ENCODE peak calls at places on chromosomes 2 and 18, in five cellular contexts. Q, S, E, G and L are unnamed samples. For H3K9me3, the result is how much of the 10 kb centered on the place peaks cover.

GRCh38 chr18:75205760-75206109 is 3.2 kb downstream of the PTGR3 start:
- DNase-seq in E (no peak), S (no peak), G (no peak), Q (no peak), L (no peak)

GRCh38 chr2:42171396-42171971 is 2.3 kb downstream of the EML4 start:
- DNase-seq in G (peak), Q (no peak), S (no peak), E (no peak), L (no peak)

GRCh38 chr18:73214970-73215369 is 347.2 kb upstream of the NETO1 start:
- DNase-seq in G (no peak), Q (no peak), E (no peak), S (no peak), L (no peak)

GRCh38 chr18:25279556-25279955 is 72.4 kb downstream of the ZNF521 start:
- DNase-seq in G (peak), Q (peak), E (no peak), S (no peak), L (no peak)

GRCh38 chr2:37414470-37414949 is 70.1 kb downstream of the QPCT start:
- DNase-seq in G (peak), Q (peak), E (no peak), S (no peak), L (no peak)

GRCh38 chr2:121191191-121192170 is 93.5 kb downstream of the TFCP2L1 start:
- DNase-seq in Q (no peak), S (no peak), E (no peak), G (no peak), L (no peak)

GRCh38 chr2:95333056-95333455 is 35.9 kb downstream of the KCNIP3 start:
- DNase-seq in Q (no peak), S (no peak), E (no peak), G (no peak), L (no peak)

GRCh38 chr2:75548036-75548573 is 12.6 kb downstream of the EVA1A start:
- DNase-seq in Q (no peak), E (no peak), S (peak), G (peak), L (no peak)

GRCh38 chr2:102387763-102388546 is 32.4 kb downstream of the IL18R1 start:
- DNase-seq in S (no peak), G (no peak), E (no peak), Q (no peak), L (no peak)

GRCh38 chr2:63127594-63127993 is 77.0 kb downstream of the OTX1 start:
- DNase-seq in G (no peak), S (no peak), E (no peak), Q (no peak), L (no peak)

DNA sequence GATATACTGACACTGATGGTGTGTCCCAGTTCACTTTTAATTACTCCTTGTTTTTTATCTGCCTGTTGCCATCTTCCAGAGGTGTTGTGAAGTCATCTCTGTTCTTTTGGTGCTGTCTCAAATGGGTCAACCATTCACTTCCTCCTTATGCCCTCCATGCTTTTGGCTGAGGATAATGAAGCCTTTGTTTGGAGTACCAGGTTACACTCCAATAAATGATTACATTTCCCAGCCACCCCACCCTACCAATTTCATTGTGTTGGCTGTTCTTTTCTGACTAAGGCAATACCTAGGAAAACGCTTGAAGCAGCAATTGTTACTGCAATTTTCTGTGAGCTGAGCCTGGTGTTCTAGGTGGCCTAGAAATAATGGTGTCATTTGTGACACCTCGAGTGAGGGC is 29.8 kb upstream of the ACTG2 start:
- DNase-seq in S (no peak), Q (no peak), G (no peak), E (no peak), L (no peak)
- H3K27ac ChIP-seq in S (no peak), Q (no peak), G (no peak), E (no peak), L (no peak)

DNA sequence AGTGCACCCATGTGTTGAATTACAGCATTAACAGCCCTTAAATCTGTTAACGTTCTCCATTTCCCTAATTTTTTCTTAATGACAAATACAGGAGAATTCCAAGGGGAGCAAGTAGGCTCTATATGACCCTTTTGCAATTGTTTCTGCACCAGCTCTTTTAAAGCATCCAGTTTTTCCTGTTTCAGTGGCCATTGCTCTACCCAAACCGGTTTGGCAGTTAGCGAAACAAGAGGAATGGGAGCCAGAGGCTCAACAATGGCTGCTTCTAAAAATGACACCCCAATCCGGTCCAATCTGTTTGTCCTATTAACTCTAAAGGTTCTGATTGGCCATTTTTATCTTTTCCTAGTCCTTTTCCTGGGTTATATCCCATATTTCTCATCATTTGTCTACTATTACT is 15.1 kb upstream of the SUCLG1 start:
- DNase-seq in Q (no peak), G (no peak), E (no peak), S (peak), L (no peak)
- H3K9me3 ChIP-seq in Q (under half), G (under half), E (under half), S (under half), L (under half)

GRCh38 chr2:127640082-127641072 is 5.6 kb upstream of the GPR17 start:
- DNase-seq in Q (no peak), E (no peak), G (no peak), S (no peak), L (no peak)
- TF ChIP-seq CTCF in Q (no peak), E (no peak), G (no peak), S (no peak), L (peak)

DNA sequence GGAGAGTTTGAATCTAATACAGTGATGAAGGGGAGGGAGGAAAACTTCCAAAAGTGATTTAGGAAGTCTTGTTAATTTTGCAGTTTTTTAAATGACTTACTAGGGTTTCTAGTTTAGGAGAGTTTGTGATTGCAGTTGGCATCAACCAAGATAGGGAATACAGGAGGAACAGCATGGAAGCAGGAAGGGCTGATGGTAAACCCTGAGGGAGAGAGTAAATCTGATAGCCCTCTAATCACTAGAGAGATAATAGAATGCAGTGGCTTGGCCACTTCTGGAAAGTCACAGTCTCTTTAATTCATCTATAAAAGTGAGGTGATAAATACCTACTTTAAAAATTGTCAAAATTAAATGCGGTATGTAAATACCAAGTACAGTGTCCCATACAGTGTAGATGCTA is 5.6 kb downstream of the YPEL5 start:
- DNase-seq in G (no peak), Q (no peak), E (no peak), S (no peak), L (no peak)
- H3K27ac ChIP-seq in G (no peak), Q (no peak), E (no peak), S (no peak), L (no peak)

DNA sequence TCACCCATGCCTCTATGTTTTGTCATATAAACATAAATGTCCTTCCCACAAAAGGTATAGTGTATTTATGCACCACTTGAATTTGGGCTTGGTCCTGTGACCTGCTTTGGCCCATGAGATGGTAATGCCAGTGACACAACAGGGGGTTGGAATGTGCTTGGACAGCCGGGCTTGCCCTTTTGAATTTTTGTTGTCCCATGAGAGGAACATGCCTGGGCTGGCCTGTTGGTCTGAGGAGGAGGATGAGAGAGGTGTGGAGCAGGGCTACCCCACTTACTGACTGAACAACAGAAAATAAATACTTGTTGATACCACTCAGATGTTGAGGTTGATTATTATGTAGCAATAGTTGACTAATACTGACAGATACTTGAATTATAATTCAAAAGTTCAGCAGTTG is 63.2 kb upstream of the TCF4 start:
- DNase-seq in Q (no peak), S (no peak), E (no peak), G (no peak), L (no peak)
- H3K9me3 ChIP-seq in Q (under half), S (under half), E (under half), G (under half), L (under half)

DNA sequence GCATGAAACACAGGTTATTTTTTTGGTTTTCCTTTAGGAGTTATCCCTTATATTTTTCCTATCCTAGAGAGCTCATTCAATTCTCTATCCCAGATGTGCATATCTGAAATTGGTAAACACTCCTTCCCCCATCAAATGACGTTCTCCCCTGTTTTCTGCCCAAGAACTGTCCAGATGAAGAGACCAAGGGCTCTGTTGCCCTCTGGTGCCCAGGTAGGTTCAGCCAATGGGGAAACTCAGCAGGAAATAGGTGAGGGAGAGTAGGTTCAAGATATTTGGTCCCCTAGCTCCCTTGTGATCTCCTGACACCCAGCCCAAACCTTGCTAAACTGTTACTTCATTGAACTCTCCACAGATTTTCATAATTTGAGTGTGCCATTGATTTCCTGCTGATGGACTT is 14.1 kb upstream of the INO80C start:
- DNase-seq in E (no peak), Q (no peak), G (no peak), S (peak), L (no peak)
- TF ChIP-seq CTCF in E (no peak), Q (no peak), G (no peak), S (peak), L (no peak)

DNA sequence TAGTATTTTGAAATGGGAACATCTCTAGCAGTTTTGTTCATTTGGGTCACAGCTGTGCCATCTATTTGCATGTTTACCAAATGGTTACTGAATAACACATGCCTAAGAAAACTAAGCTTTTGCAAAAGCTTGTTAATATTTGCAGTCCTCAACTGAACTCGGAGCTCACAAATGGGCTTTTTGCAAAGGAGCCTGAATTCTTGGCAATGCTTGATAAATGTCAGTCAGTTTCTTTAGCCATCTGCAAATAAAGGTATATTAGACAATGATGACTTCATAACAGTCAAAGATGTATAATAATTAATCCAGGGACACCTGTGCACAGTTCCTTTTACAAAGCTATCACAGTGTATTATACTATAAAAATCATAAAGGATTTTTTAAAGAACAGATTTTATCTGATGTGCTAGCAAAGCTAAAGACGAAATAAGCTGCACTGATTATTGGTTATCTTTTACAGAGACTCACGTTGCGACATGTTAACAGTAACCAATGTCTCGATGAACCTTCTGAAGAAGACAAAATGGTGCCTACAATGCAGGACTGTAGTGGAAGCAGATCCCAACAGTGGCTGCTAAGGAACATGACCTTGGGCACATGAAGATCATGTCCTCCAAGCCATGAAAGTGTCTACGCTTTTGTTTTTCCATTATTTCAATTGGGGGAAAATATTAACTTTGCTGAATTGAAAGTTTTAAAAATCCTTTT is 248.4 kb upstream of the KCNJ3 start:
- DNase-seq in E (no peak), S (no peak), Q (no peak), G (no peak), L (no peak)
- H3K27ac ChIP-seq in E (no peak), S (no peak), Q (no peak), G (no peak), L (no peak)

GRCh38 chr2:100114011-100114433 is 28.4 kb downstream of the AFF3 start:
- DNase-seq in Q (no peak), S (no peak), E (no peak), G (no peak), L (no peak)

GRCh38 chr2:100121124-100121718 is 21.2 kb downstream of the AFF3 start:
- DNase-seq in G (no peak), S (no peak), Q (no peak), E (no peak), L (no peak)

GRCh38 chr2:100124746-100125145 is 17.6 kb downstream of the AFF3 start:
- DNase-seq in S (no peak), Q (no peak), G (peak), E (no peak), L (no peak)

DNA sequence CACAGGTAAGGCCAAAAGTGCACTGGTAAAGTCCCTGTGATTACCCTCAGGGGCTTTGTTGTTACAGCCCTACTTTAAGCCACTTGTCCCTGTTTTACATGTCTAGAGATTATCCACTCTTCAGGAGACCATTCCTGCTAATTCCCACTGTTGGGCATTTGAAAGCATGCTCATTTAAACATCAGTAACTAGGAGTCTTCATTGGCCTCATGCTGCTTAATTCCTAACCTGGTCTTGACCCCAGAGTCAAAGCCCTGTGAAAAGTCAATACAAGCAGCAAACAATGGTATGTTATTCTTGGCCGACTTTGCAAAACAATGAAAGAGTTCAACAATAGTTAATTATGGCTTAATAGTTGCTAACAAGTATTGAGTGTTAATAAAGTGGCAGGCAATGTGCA is 23.2 kb downstream of the AFF3 start:
- DNase-seq in E (no peak), S (no peak), G (no peak), Q (no peak), L (no peak)
- H3K9me3 ChIP-seq in E (under half), S (under half), G (under half), Q (under half), L (under half)